ENCODE peak calls at places on chromosomes 11 and 22, in four cellular contexts. One of them, this sample, is unnamed.
A peak's percentile ranks its signal among the peaks of the same experiment; 100 is the strongest.

GRCh38 chr22:32661296-32661695 is 140.2 kb upstream of the TIMP3 start:
- DNase-seq in GM23248: peak; percentile 94
- DNase-seq in HCT116: no peak
- DNase-seq in PC-9: no peak
- DNase-seq in this sample: no peak

GRCh38 chr22:25497269-25497668 is 67.2 kb upstream of the GRK3 start:
- DNase-seq in HCT116: no peak
- DNase-seq in GM23248: no peak
- DNase-seq in PC-9: no peak
- DNase-seq in this sample: no peak

GRCh38 chr11:45247433-45247832 is 38.7 kb downstream of the SYT13 start:
- DNase-seq in PC-9: no peak
- DNase-seq in HCT116: no peak
- DNase-seq in GM23248: peak; percentile 18
- DNase-seq in this sample: no peak

GRCh38 chr11:110859998-110860397 is 147.8 kb upstream of the ARHGAP20 start:
- DNase-seq in PC-9: no peak
- DNase-seq in GM23248: no peak
- DNase-seq in HCT116: no peak
- DNase-seq in this sample: no peak

GRCh38 chr22:37860796-37861421 is 11.7 kb downstream of the EIF3L start:
- DNase-seq in PC-9: no peak
- DNase-seq in HCT116: no peak
- DNase-seq in GM23248: no peak
- DNase-seq in this sample: no peak

GRCh38 chr22:20036119-20036518 is 15.2 kb downstream of the TANGO2 start:
- DNase-seq in GM23248: no peak
- DNase-seq in HCT116: no peak
- DNase-seq in PC-9: no peak
- DNase-seq in this sample: no peak

GRCh38 chr11:79794484-79795393 is 353.9 kb upstream of the TENM4 start:
- DNase-seq in GM23248: no peak
- DNase-seq in PC-9: no peak
- DNase-seq in HCT116: no peak
- DNase-seq in this sample: no peak

GRCh38 chr11:65958774-65959420 is 2.6 kb upstream of the SART1 start:
- DNase-seq in GM23248: no peak
- DNase-seq in PC-9: no peak
- DNase-seq in HCT116: no peak
- DNase-seq in this sample: no peak

GRCh38 chr11:67268036-67268683 is 1.9 kb downstream of the GRK2 start:
- DNase-seq in HCT116: no peak
- DNase-seq in PC-9: no peak
- DNase-seq in GM23248: no peak
- DNase-seq in this sample: no peak

GRCh38 chr11:104570088-104570701 is 328.1 kb downstream of the CASP12 start:
- DNase-seq in PC-9: peak; percentile 68
- DNase-seq in HCT116: no peak
- DNase-seq in GM23248: no peak
- DNase-seq in this sample: no peak

GRCh38 chr11:102447941-102448868 is 4.4 kb downstream of the TMEM123 start:
- DNase-seq in HCT116: no peak
- DNase-seq in PC-9: no peak
- DNase-seq in GM23248: no peak
- DNase-seq in this sample: no peak

GRCh38 chr11:72643547-72643946 is 30.7 kb downstream of the PDE2A start:
- DNase-seq in HCT116: peak; percentile 31
- DNase-seq in PC-9: peak; percentile 64
- DNase-seq in GM23248: peak; percentile 60
- DNase-seq in this sample: peak; percentile 55

GRCh38 chr11:36311926-36312592 is 16.0 kb downstream of the PRR5L start:
- DNase-seq in GM23248: peak; percentile 12
- DNase-seq in PC-9: no peak
- DNase-seq in HCT116: no peak
- DNase-seq in this sample: no peak

GRCh38 chr11:57424802-57425564 is 1.9 kb downstream of the SLC43A3 start:
- DNase-seq in PC-9: peak; percentile 73
- DNase-seq in GM23248: peak; percentile 83
- DNase-seq in HCT116: no peak
- DNase-seq in this sample: peak; percentile 86

GRCh38 chr11:127873478-127873877 is 713.9 kb downstream of the ETS1 start:
- DNase-seq in PC-9: no peak
- DNase-seq in HCT116: no peak
- DNase-seq in GM23248: no peak
- DNase-seq in this sample: no peak

GRCh38 chr22:37734402-37734700 is 37.5 kb downstream of the TRIOBP start:
- DNase-seq in GM23248: no peak
- DNase-seq in PC-9: no peak
- DNase-seq in HCT116: no peak
- DNase-seq in this sample: no peak

GRCh38 chr11:46607516-46607915 is 9.5 kb downstream of the HARBI1 start:
- DNase-seq in PC-9: no peak
- DNase-seq in HCT116: no peak
- DNase-seq in GM23248: no peak
- DNase-seq in this sample: no peak

GRCh38 chr22:17997456-17997855 is 26.9 kb downstream of the MICAL3 start:
- DNase-seq in PC-9: no peak
- DNase-seq in GM23248: peak; percentile 69
- DNase-seq in HCT116: no peak
- DNase-seq in this sample: no peak

GRCh38 chr11:75107187-75107586 is 10.5 kb upstream of the OR2AT4 start:
- DNase-seq in HCT116: no peak
- DNase-seq in GM23248: peak; percentile 43
- DNase-seq in PC-9: no peak
- DNase-seq in this sample: no peak

GRCh38 chr11:111302298-111302697 is 4.0 kb downstream of the POU2AF3 start:
- DNase-seq in PC-9: no peak
- DNase-seq in HCT116: no peak
- DNase-seq in GM23248: no peak
- DNase-seq in this sample: no peak

GRCh38 chr11:128894685-128895084 is 3.5 kb downstream of the KCNJ5 start:
- DNase-seq in GM23248: no peak
- DNase-seq in PC-9: no peak
- DNase-seq in HCT116: no peak
- DNase-seq in this sample: no peak

GRCh38 chr11:13954591-13954990 is 7.9 kb upstream of the SPON1 start:
- DNase-seq in GM23248: no peak
- DNase-seq in HCT116: no peak
- DNase-seq in PC-9: no peak
- DNase-seq in this sample: no peak

GRCh38 chr11:10538924-10539323 is 2.1 kb downstream of the RNF141 start:
- DNase-seq in HCT116: no peak
- DNase-seq in GM23248: peak; percentile 25
- DNase-seq in PC-9: no peak
- DNase-seq in this sample: no peak

GRCh38 chr11:122748968-122749687 is 89.2 kb upstream of the CRTAM start:
- DNase-seq in PC-9: peak; percentile 48
- DNase-seq in GM23248: peak; percentile 97
- DNase-seq in HCT116: no peak
- DNase-seq in this sample: peak; percentile 57

DNA sequence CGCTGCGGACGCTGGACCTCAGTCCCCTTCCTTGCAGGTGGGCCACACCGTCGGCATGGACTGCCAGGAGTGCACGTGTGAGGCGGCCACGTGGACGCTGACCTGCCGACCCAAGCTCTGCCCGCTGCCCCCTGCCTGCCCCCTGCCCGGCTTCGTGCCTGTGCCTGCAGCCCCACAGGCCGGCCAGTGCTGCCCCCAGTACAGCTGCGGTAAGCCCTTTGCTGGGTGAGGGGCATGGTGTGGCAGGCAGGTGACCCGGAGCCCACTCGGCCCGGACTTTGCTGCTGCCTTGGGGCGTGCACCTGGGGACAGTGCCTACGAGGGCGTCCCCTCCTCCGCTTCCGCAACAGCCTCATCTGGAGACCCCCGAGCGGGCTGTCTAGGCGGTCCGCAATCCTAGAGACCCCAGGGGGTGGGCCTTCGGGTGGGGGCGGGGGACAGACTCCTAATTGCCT is 25.4 kb upstream of the MUC5B start:
- DNase-seq in PC-9: no peak
- DNase-seq in GM23248: no peak
- DNase-seq in HCT116: no peak
- DNase-seq in this sample: no peak
- TF ChIP-seq EZH2 in PC-9: no peak
- TF ChIP-seq EZH2 in GM23248: no peak
- TF ChIP-seq EZH2 in HCT116: no peak
- TF ChIP-seq EZH2 in this sample: no peak

GRCh38 chr11:35238882-35239281 is 99.9 kb downstream of the CD44 start:
- DNase-seq in PC-9: no peak
- DNase-seq in HCT116: no peak
- DNase-seq in GM23248: no peak
- DNase-seq in this sample: no peak
- H3K4me1 ChIP-seq in PC-9: peaks cover 33% of the 10 kb centered on the region
- H3K4me1 ChIP-seq in HCT116: peaks cover 39% of the 10 kb centered on the region
- H3K4me1 ChIP-seq in GM23248: peaks cover 30% of the 10 kb centered on the region
- H3K4me1 ChIP-seq in this sample: peaks cover 32% of the 10 kb centered on the region

DNA sequence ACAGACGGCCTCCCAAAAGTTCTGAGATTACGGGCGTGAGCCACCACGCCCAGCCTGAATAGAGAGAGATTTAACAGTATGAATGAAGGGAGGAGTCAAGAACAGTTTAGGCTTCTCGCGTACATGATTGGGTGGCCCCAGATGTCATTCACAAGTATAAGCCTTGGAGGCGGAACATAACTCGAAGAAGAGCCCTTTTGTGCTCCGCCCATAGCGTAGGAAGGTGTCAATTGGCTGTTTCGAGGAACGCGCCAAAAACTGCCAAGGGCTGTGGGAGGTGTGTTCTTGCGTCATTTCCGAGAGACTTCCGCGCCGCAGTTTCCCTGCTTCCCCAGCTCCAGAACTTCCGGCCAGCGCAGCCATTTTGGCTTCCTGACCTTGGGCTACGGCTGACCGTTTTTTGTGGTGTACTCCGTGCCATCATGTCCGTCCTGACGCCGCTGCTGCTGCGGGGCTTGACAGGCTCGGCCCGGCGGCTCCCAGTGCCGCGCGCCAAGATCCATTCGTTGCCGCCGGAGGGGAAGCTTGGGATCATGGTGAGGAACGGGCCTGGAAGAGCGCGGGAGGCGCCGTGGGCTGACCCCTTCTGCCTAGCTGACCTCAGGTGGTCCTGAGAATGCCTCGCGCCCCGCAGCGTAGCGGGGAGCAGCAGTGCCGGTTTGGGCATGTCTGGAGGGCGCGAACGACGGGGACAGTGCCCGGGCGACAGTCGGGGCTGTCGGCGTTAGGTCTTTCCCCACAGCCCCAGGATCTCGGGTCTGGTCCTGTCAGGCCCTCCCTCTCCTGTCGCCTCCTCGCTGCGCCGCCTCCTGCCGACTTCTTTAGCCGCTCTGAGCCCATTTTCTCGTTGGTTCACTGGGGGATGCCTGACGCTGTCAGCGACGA is at the start of gene COX8A:
- DNase-seq in GM23248: peak; percentile 100
- DNase-seq in HCT116: peak; percentile 100
- DNase-seq in PC-9: peak; percentile 100
- DNase-seq in this sample: peak; percentile 98
- TF ChIP-seq EZH2 in GM23248: no peak
- TF ChIP-seq EZH2 in HCT116: no peak
- TF ChIP-seq EZH2 in PC-9: no peak
- TF ChIP-seq EZH2 in this sample: no peak

DNA sequence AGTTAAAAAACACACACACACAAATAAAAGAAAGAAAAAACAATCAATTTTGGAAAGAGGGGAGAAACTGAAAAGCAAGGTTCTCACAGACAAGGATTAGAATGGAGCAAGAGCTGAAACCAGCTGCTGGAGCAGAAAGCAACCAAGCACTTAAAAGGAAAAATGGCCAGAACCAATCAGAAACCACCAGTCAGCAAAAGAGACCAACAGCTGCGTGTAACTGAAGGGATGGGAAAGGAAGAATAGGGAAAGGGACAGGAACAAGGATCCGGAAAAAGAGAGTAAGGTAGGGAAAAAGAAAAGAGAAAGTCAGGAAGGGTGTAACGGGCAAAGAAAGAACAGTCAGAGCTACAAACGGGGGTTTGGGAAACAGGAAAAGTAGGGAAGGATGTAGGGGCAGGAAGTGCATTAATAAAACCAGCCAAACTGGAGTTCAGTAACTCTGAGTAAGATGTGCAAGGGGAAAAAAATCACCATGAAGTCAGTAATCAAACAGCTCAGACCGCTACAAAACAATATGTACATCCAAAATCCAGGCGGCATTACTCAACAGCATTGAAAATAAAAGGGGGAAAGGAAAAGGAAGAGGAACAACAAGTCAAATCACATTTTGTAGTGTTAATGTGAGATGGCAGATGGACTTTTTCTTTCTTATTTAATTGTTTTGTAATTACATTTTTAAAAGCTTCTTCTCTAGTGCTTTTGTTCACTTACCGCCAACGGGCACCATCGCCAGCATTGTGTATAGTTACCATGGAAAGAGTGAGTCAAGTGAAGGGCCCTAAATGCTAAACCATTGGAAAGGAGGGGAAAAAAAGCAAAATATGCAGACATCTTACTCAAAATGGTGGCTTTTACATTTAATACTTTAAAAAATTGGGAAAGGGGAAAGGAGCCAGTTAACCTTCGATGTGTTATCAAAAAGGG is 49.2 kb downstream of the APOL5 start:
- DNase-seq in GM23248: peak; percentile 33
- DNase-seq in HCT116: no peak
- DNase-seq in PC-9: no peak
- DNase-seq in this sample: no peak
- H3K4me1 ChIP-seq in GM23248: no peaks in the 10 kb centered on the region
- H3K4me1 ChIP-seq in HCT116: no peaks in the 10 kb centered on the region
- H3K4me1 ChIP-seq in PC-9: no peaks in the 10 kb centered on the region
- H3K4me1 ChIP-seq in this sample: no peaks in the 10 kb centered on the region

DNA sequence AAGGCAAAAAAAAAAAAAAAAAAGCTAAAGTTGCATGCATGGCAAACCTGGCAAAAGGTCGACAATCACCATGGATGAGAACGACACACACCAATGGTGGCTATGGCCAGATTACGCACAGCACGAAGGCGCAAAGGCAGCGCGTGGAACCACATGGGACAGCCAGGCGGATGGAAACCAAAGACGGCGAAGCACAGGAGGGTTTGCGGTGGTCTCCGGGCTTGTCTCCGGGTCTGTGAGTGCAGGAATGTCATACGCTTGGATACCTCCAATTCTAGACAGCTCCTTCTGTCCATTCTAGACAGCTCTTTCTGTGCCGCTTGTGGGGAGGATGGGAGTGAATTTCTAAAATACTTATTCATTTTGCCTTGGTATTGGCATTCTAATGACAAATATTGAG is 685.4 kb downstream of the BRD1 start:
- DNase-seq in PC-9: no peak
- DNase-seq in HCT116: no peak
- DNase-seq in GM23248: no peak
- DNase-seq in this sample: no peak
- TF ChIP-seq EZH2 in PC-9: no peak
- TF ChIP-seq EZH2 in HCT116: no peak
- TF ChIP-seq EZH2 in GM23248: no peak
- TF ChIP-seq EZH2 in this sample: no peak

This sample was measured in keratinocyte.